ENCODE peak calls at places on chromosomes 16 and 17, in four cellular contexts. G, N, D and I are unnamed samples.

GRCh38 chr16:74309789-74310781 is 13.5 kb downstream of the PSMD7 start:
- DNase-seq in G (no peak), N (peak; percentile 6), D (no peak), I (no peak)

GRCh38 chr17:77572065-77572601 is 386.4 kb upstream of the TNRC6C start:
- DNase-seq in G (no peak), N (no peak), D (peak; percentile 33), I (no peak)

GRCh38 chr16:31700530-31701388 is 172.8 kb upstream of the ZNF267 start:
- DNase-seq in G (peak; percentile 75), N (peak; percentile 82), D (peak; percentile 93), I (peak; percentile 82)

GRCh38 chr17:64781394-64781793 is 119.3 kb upstream of the SMURF2 start:
- DNase-seq in G (peak; percentile 38), N (peak; percentile 44), D (peak; percentile 90), I (peak; percentile 40)

GRCh38 chr16:11190585-11191565 is 65.1 kb downstream of the SOCS1 start:
- DNase-seq in G (no peak), N (no peak), D (no peak), I (no peak)

GRCh38 chr16:69187387-69187890 is 475 bp downstream of the SNTB2 start:
- DNase-seq in G (peak; percentile 32), N (peak; percentile 33), D (peak; percentile 85), I (peak; percentile 32)

GRCh38 chr16:12669908-12670307 is 133.8 kb downstream of the CPPED1 start:
- DNase-seq in G (no peak), N (no peak), D (no peak), I (no peak)

GRCh38 chr16:56281256-56281805 is 90.0 kb downstream of the GNAO1 start:
- DNase-seq in G (no peak), N (no peak), D (no peak), I (no peak)

GRCh38 chr17:44402564-44403172 is 13.2 kb upstream of the ITGA2B start:
- DNase-seq in G (no peak), N (no peak), D (no peak), I (no peak)

GRCh38 chr16:88533381-88533831 is 36.8 kb upstream of the ZC3H18 start:
- DNase-seq in G (no peak), N (no peak), D (no peak), I (no peak)

GRCh38 chr17:41507315-41507880 is 2.0 kb upstream of the KRT13 start:
- DNase-seq in G (no peak), N (no peak), D (no peak), I (no peak)

GRCh38 chr17:19347323-19348080 is 15.0 kb downstream of the B9D1 start:
- DNase-seq in G (no peak), N (no peak), D (peak; percentile 52), I (no peak)

GRCh38 chr17:2924211-2924610 is 128.0 kb downstream of the RAP1GAP2 start:
- DNase-seq in G (no peak), N (no peak), D (no peak), I (no peak)

GRCh38 chr16:46743232-46743719 is 4.9 kb downstream of the MYLK3 start:
- DNase-seq in G (no peak), N (no peak), D (peak; percentile 55), I (no peak)

GRCh38 chr17:65057520-65058075 is 1.1 kb upstream of the GNA13 start:
- DNase-seq in G (no peak), N (no peak), D (no peak), I (no peak)